ENCODE peak calls at places on chromosomes 4 and X, in five cellular contexts. B is upper lobe of right lung, P is endothelial cell, H is glutamatergic neuron, S is MM.1S. F is an unnamed sample.

GRCh38 chr4:164748375-164748774 is 5.6 kb upstream of the SMIM31 start:
- DNase-seq in B (no peak), P (no peak), H (no peak), S (peak; percentile 40), F (peak; percentile 42)

GRCh38 chr4:148300877-148301276 is 141.3 kb downstream of the NR3C2 start:
- DNase-seq in B (no peak), P (no peak), H (no peak), S (no peak), F (peak; percentile 7)

GRCh38 chr4:79588679-79589078 is 180.7 kb upstream of the GK2 start:
- DNase-seq in B (no peak), P (no peak), H (no peak), S (no peak), F (peak; percentile 12)

GRCh38 chr4:102693266-102693850 is 67.4 kb downstream of the MANBA start:
- DNase-seq in B (no peak), P (no peak), H (no peak), S (no peak), F (no peak)

GRCh38 chrX:119694601-119695534 is 1.9 kb upstream of the SEPTIN6 start:
- DNase-seq in B (no peak), P (no peak), H (peak; percentile 25), S (no peak), F (no peak)

GRCh38 chrX:1592863-1593201 is 1.4 kb downstream of the AKAP17A start:
- DNase-seq in B (peak; percentile 66), P (no peak), H (no peak), S (no peak), F (no peak)

GRCh38 chrX:155115174-155115830 is 44.0 kb downstream of the BRCC3 start:
- DNase-seq in B (no peak), P (no peak), H (no peak), S (no peak), F (no peak)

GRCh38 chrX:53190363-53190960 is 34.5 kb downstream of the KDM5C start:
- DNase-seq in B (no peak), P (peak; percentile 9), H (peak; percentile 33), S (no peak), F (peak; percentile 11)

GRCh38 chrX:46707274-46707965 is 51.5 kb downstream of the SLC9A7 start:
- DNase-seq in B (no peak), P (no peak), H (no peak), S (no peak), F (no peak)

GRCh38 chrX:113929004-113929403 is 654.9 kb upstream of the HTR2C start:
- DNase-seq in B (no peak), P (peak; percentile 43), H (peak; percentile 22), S (peak; percentile 32), F (peak; percentile 53)

GRCh38 chrX:56564182-56564885 is 907 bp downstream of the UBQLN2 start:
- DNase-seq in B (peak; percentile 58), P (no peak), H (peak; percentile 20), S (peak; percentile 22), F (peak; percentile 46)

GRCh38 chr4:28966982-28967381 is 1753.2 kb upstream of the PCDH7 start:
- DNase-seq in B (no peak), P (no peak), H (no peak), S (no peak), F (peak; percentile 24)

GRCh38 chrX:44898411-44899221 is 25.6 kb downstream of the KDM6A start:
- DNase-seq in B (no peak), P (no peak), H (no peak), S (peak; percentile 14), F (no peak)

GRCh38 chr4:184355111-184355604 is 119.2 kb downstream of the IRF2 start:
- DNase-seq in B (no peak), P (peak; percentile 72), H (no peak), S (peak; percentile 81), F (peak; percentile 91)

GRCh38 chr4:177239475-177239874 is 70.2 kb upstream of the NEIL3 start:
- DNase-seq in B (no peak), P (no peak), H (no peak), S (no peak), F (no peak)

GRCh38 chr4:120731561-120731960 is 191.0 kb downstream of the PRDM5 start:
- DNase-seq in B (no peak), P (peak; percentile 16), H (no peak), S (no peak), F (peak; percentile 5)

GRCh38 chrX:102085706-102086105 is 39.8 kb upstream of the TCEAL2 start:
- DNase-seq in B (no peak), P (peak; percentile 6), H (no peak), S (no peak), F (no peak)

GRCh38 chr4:6342530-6343293 is 73.1 kb downstream of the WFS1 start:
- DNase-seq in B (no peak), P (no peak), H (peak; percentile 42), S (no peak), F (peak; percentile 18)

GRCh38 chr4:168633071-168633470 is 136.2 kb downstream of the PALLD start:
- DNase-seq in B (no peak), P (no peak), H (no peak), S (no peak), F (no peak)

GRCh38 chr4:142440093-142440492 is 406.0 kb downstream of the INPP4B start:
- DNase-seq in B (no peak), P (no peak), H (no peak), S (no peak), F (no peak)

GRCh38 chrX:17242470-17242869 is 132.5 kb upstream of the NHS start:
- DNase-seq in B (no peak), P (peak; percentile 43), H (peak; percentile 33), S (peak; percentile 31), F (peak; percentile 61)

GRCh38 chr4:152539556-152540292 is 3.8 kb upstream of the FBXW7 start:
- DNase-seq in B (no peak), P (no peak), H (no peak), S (no peak), F (no peak)

GRCh38 chr4:54382623-54383022 is 153.5 kb downstream of the PDGFRA start:
- DNase-seq in B (no peak), P (no peak), H (no peak), S (no peak), F (no peak)

GRCh38 chr4:38867478-38868054 is at the start of gene FAM114A1:
- DNase-seq in B (peak; percentile 90), P (peak; percentile 69), H (peak; percentile 50), S (peak; percentile 73), F (peak; percentile 68)

GRCh38 chrX:110211340-110211739 is 106.5 kb downstream of the AMMECR1 start:
- DNase-seq in B (no peak), P (no peak), H (no peak), S (no peak), F (no peak)

GRCh38 chrX:110210417-110211139 is 107.3 kb downstream of the AMMECR1 start:
- DNase-seq in B (no peak), P (no peak), H (no peak), S (no peak), F (peak; percentile 90)

GRCh38 chrX:110213183-110213582 is 104.7 kb downstream of the AMMECR1 start:
- DNase-seq in B (no peak), P (no peak), H (no peak), S (no peak), F (no peak)

GRCh38 chrX:110214684-110215083 is 103.2 kb downstream of the AMMECR1 start:
- DNase-seq in B (no peak), P (no peak), H (no peak), S (no peak), F (no peak)

DNA sequence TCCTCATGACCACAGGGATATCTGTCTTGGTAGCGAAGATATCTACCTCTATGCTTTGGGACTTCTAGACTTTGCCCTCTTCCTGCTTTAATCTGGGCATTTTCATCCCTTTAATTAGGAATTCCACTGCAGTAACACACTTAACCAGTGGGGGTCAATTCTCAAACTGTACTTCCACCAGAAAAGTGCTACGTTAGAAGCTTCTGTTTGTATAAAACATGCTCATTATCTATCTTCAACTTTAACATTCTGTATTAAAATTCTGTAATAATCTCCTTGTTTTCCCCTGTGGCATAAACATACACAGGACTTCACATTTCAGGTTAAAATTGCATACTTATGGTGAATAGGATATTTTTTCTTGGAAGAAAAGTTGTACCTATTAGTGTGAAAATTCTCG is 105.6 kb downstream of the AMMECR1 start:
- DNase-seq in B (no peak), P (no peak), H (no peak), S (no peak), F (peak; percentile 16)
- TF ChIP-seq CTCF in B (no peak), P (peak; percentile 52), H (peak; percentile 60), S (no peak), F (peak; percentile 24)

GRCh38 chrX:77276742-77277141 is 170.4 kb upstream of the FGF16 start:
- DNase-seq in B (no peak), P (no peak), H (no peak), S (peak; percentile 8), F (no peak)
- TF ChIP-seq CTCF in B (no peak), P (no peak), H (peak; percentile 36), S (no peak), F (peak; percentile 2)

GRCh38 chr4:140993969-140994459 is 139.3 kb downstream of the RNF150 start:
- DNase-seq in B (no peak), P (no peak), H (no peak), S (no peak), F (no peak)

GRCh38 chr4:140993350-140993749 is 139.9 kb downstream of the RNF150 start:
- DNase-seq in B (no peak), P (no peak), H (no peak), S (no peak), F (no peak)

GRCh38 chr4:141002323-141002805 is 130.9 kb downstream of the RNF150 start:
- DNase-seq in B (no peak), P (no peak), H (no peak), S (no peak), F (peak; percentile 7)

GRCh38 chr4:140995058-140995457 is 138.2 kb downstream of the RNF150 start:
- DNase-seq in B (no peak), P (no peak), H (no peak), S (no peak), F (no peak)

DNA sequence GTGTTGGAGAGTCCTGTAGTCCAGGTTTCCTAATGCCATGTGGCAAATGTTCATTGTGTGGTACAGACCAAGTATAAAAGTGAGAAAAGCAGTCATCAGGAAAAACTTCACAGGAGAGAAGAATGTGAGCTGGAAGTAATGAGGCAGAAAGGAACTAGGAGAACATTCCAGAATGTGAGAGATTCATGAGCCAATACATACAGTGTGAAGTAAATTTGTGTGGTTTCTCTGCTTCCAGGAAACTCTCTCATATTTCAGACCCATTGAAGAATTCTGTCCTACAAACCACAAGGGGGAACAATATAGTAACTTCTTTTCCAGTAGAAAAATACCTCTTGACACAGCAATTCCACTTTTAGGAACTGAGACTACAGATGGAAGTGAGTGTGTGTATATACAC is 136.5 kb downstream of the RNF150 start:
- DNase-seq in B (no peak), P (no peak), H (no peak), S (no peak), F (peak; percentile 41)
- TF ChIP-seq CTCF in B (no peak), P (no peak), H (no peak), S (no peak), F (peak; percentile 26)

GRCh38 chr4:17597517-17597916 is 16.9 kb upstream of the MED28 start:
- DNase-seq in B (no peak), P (peak; percentile 22), H (peak; percentile 29), S (no peak), F (peak; percentile 14)
- TF ChIP-seq CTCF in B (no peak), P (peak; percentile 38), H (no peak), S (peak; percentile 12), F (peak; percentile 37)

F was measured in fibroblast of mammary gland.